ENCODE peak calls at places on chromosomes 12 and 14, in seven cellular contexts. One of them, this sample, is unnamed.
A peak's percentile ranks its signal among the peaks of the same experiment; 100 is the strongest.

GRCh38 chr12:106247731-106248176 is at the start of gene CKAP4:
- DNase-seq in HCT116: no peak
- DNase-seq in adipocyte: peak; percentile 93
- DNase-seq in T-helper 17 cell: peak; percentile 43
- DNase-seq in gastrocnemius medialis: peak; percentile 53
- DNase-seq in cardiac muscle cell: peak; percentile 92
- DNase-seq in CD8-positive, alpha-beta memory T cell: peak; percentile 52
- DNase-seq in this sample: peak; percentile 72

GRCh38 chr14:52314521-52315354 is 626 bp downstream of the PTGER2 start:
- DNase-seq in HCT116: no peak
- DNase-seq in adipocyte: peak; percentile 56
- DNase-seq in T-helper 17 cell: peak; percentile 11
- DNase-seq in gastrocnemius medialis: no peak
- DNase-seq in cardiac muscle cell: peak; percentile 31
- DNase-seq in CD8-positive, alpha-beta memory T cell: peak; percentile 8
- DNase-seq in this sample: peak; percentile 45

GRCh38 chr14:95318399-95318834 is 1.3 kb downstream of the CLMN start:
- DNase-seq in HCT116: no peak
- DNase-seq in adipocyte: no peak
- DNase-seq in T-helper 17 cell: no peak
- DNase-seq in gastrocnemius medialis: no peak
- DNase-seq in cardiac muscle cell: no peak
- DNase-seq in CD8-positive, alpha-beta memory T cell: no peak
- DNase-seq in this sample: peak; percentile 57

GRCh38 chr12:90028620-90029051 is 320.0 kb upstream of the ATP2B1 start:
- DNase-seq in HCT116: no peak
- DNase-seq in adipocyte: no peak
- DNase-seq in T-helper 17 cell: no peak
- DNase-seq in gastrocnemius medialis: no peak
- DNase-seq in cardiac muscle cell: no peak
- DNase-seq in CD8-positive, alpha-beta memory T cell: no peak
- DNase-seq in this sample: no peak

GRCh38 chr14:23572841-23573240 is 5.2 kb upstream of the AP1G2 start:
- DNase-seq in HCT116: no peak
- DNase-seq in adipocyte: no peak
- DNase-seq in T-helper 17 cell: no peak
- DNase-seq in gastrocnemius medialis: no peak
- DNase-seq in cardiac muscle cell: no peak
- DNase-seq in CD8-positive, alpha-beta memory T cell: no peak
- DNase-seq in this sample: peak; percentile 24

GRCh38 chr12:25248732-25249131 is 2.0 kb downstream of the KRAS start:
- DNase-seq in HCT116: no peak
- DNase-seq in adipocyte: no peak
- DNase-seq in T-helper 17 cell: no peak
- DNase-seq in gastrocnemius medialis: no peak
- DNase-seq in cardiac muscle cell: no peak
- DNase-seq in CD8-positive, alpha-beta memory T cell: no peak
- DNase-seq in this sample: no peak

GRCh38 chr14:73567951-73568885 is 795 bp upstream of the ACOT2 start:
- DNase-seq in HCT116: no peak
- DNase-seq in adipocyte: peak; percentile 36
- DNase-seq in T-helper 17 cell: no peak
- DNase-seq in gastrocnemius medialis: no peak
- DNase-seq in cardiac muscle cell: peak; percentile 0
- DNase-seq in CD8-positive, alpha-beta memory T cell: no peak
- DNase-seq in this sample: no peak

GRCh38 chr14:80930836-80931389 is 10.6 kb downstream of the CEP128 start:
- DNase-seq in HCT116: no peak
- DNase-seq in adipocyte: no peak
- DNase-seq in T-helper 17 cell: peak; percentile 15
- DNase-seq in gastrocnemius medialis: no peak
- DNase-seq in cardiac muscle cell: no peak
- DNase-seq in CD8-positive, alpha-beta memory T cell: no peak
- DNase-seq in this sample: no peak

GRCh38 chr14:33686218-33686617 is 264.7 kb downstream of the EGLN3 start:
- DNase-seq in HCT116: no peak
- DNase-seq in adipocyte: no peak
- DNase-seq in T-helper 17 cell: no peak
- DNase-seq in gastrocnemius medialis: no peak
- DNase-seq in cardiac muscle cell: no peak
- DNase-seq in CD8-positive, alpha-beta memory T cell: no peak
- DNase-seq in this sample: no peak

GRCh38 chr12:64042901-64043300 is 179.2 kb downstream of the KICS2 start:
- DNase-seq in HCT116: no peak
- DNase-seq in adipocyte: peak; percentile 90
- DNase-seq in T-helper 17 cell: no peak
- DNase-seq in gastrocnemius medialis: no peak
- DNase-seq in cardiac muscle cell: no peak
- DNase-seq in CD8-positive, alpha-beta memory T cell: no peak
- DNase-seq in this sample: no peak

GRCh38 chr12:19129121-19129485 is 430 bp upstream of the PLEKHA5 start:
- DNase-seq in HCT116: peak; percentile 10
- DNase-seq in adipocyte: no peak
- DNase-seq in T-helper 17 cell: no peak
- DNase-seq in gastrocnemius medialis: no peak
- DNase-seq in cardiac muscle cell: no peak
- DNase-seq in CD8-positive, alpha-beta memory T cell: no peak
- DNase-seq in this sample: no peak

GRCh38 chr14:92540472-92541048 is 27.0 kb downstream of the RIN3 start:
- DNase-seq in HCT116: peak; percentile 59
- DNase-seq in adipocyte: peak; percentile 99
- DNase-seq in T-helper 17 cell: no peak
- DNase-seq in gastrocnemius medialis: peak; percentile 73
- DNase-seq in cardiac muscle cell: no peak
- DNase-seq in CD8-positive, alpha-beta memory T cell: no peak
- DNase-seq in this sample: peak; percentile 92

GRCh38 chr12:98440165-98440581 is 75.2 kb upstream of the TMPO start:
- DNase-seq in HCT116: no peak
- DNase-seq in adipocyte: peak; percentile 96
- DNase-seq in T-helper 17 cell: no peak
- DNase-seq in gastrocnemius medialis: peak; percentile 26
- DNase-seq in cardiac muscle cell: no peak
- DNase-seq in CD8-positive, alpha-beta memory T cell: no peak
- DNase-seq in this sample: peak; percentile 42

GRCh38 chr14:28766505-28767238 is at the start of gene FOXG1:
- DNase-seq in HCT116: no peak
- DNase-seq in adipocyte: no peak
- DNase-seq in T-helper 17 cell: no peak
- DNase-seq in gastrocnemius medialis: no peak
- DNase-seq in cardiac muscle cell: peak; percentile 56
- DNase-seq in CD8-positive, alpha-beta memory T cell: no peak
- DNase-seq in this sample: no peak

GRCh38 chr14:50666772-50667490 is 1.2 kb downstream of the SAV1 start:
- DNase-seq in HCT116: no peak
- DNase-seq in adipocyte: peak; percentile 83
- DNase-seq in T-helper 17 cell: no peak
- DNase-seq in gastrocnemius medialis: peak; percentile 9
- DNase-seq in cardiac muscle cell: peak; percentile 59
- DNase-seq in CD8-positive, alpha-beta memory T cell: no peak
- DNase-seq in this sample: peak; percentile 45

GRCh38 chr14:99654235-99655000 is 9.5 kb downstream of the HHIPL1 start:
- DNase-seq in HCT116: no peak
- DNase-seq in adipocyte: peak; percentile 88
- DNase-seq in T-helper 17 cell: no peak
- DNase-seq in gastrocnemius medialis: no peak
- DNase-seq in cardiac muscle cell: no peak
- DNase-seq in CD8-positive, alpha-beta memory T cell: no peak
- DNase-seq in this sample: peak; percentile 44

GRCh38 chr14:85444685-85445084 is 85.3 kb upstream of the FLRT2 start:
- DNase-seq in HCT116: no peak
- DNase-seq in adipocyte: no peak
- DNase-seq in T-helper 17 cell: no peak
- DNase-seq in gastrocnemius medialis: no peak
- DNase-seq in cardiac muscle cell: peak; percentile 77
- DNase-seq in CD8-positive, alpha-beta memory T cell: no peak
- DNase-seq in this sample: no peak

GRCh38 chr12:80988986-80989385 is 51.3 kb upstream of the LIN7A start:
- DNase-seq in HCT116: no peak
- DNase-seq in adipocyte: no peak
- DNase-seq in T-helper 17 cell: no peak
- DNase-seq in gastrocnemius medialis: no peak
- DNase-seq in cardiac muscle cell: no peak
- DNase-seq in CD8-positive, alpha-beta memory T cell: no peak
- DNase-seq in this sample: no peak

GRCh38 chr12:75981773-75982564 is 49.6 kb downstream of the PHLDA1 start:
- DNase-seq in HCT116: peak; percentile 42
- DNase-seq in adipocyte: no peak
- DNase-seq in T-helper 17 cell: no peak
- DNase-seq in gastrocnemius medialis: no peak
- DNase-seq in cardiac muscle cell: no peak
- DNase-seq in CD8-positive, alpha-beta memory T cell: no peak
- DNase-seq in this sample: no peak

GRCh38 chr12:62606654-62607053 is 140.0 kb downstream of the MON2 start:
- DNase-seq in HCT116: no peak
- DNase-seq in adipocyte: no peak
- DNase-seq in T-helper 17 cell: no peak
- DNase-seq in gastrocnemius medialis: no peak
- DNase-seq in cardiac muscle cell: no peak
- DNase-seq in CD8-positive, alpha-beta memory T cell: no peak
- DNase-seq in this sample: no peak

GRCh38 chr12:79006306-79006705 is 141.7 kb downstream of the SYT1 start:
- DNase-seq in HCT116: peak; percentile 12
- DNase-seq in adipocyte: peak; percentile 39
- DNase-seq in T-helper 17 cell: no peak
- DNase-seq in gastrocnemius medialis: no peak
- DNase-seq in cardiac muscle cell: no peak
- DNase-seq in CD8-positive, alpha-beta memory T cell: no peak
- DNase-seq in this sample: no peak

GRCh38 chr14:89720076-89720687 is 234.3 kb downstream of the EFCAB11 start:
- DNase-seq in HCT116: no peak
- DNase-seq in adipocyte: no peak
- DNase-seq in T-helper 17 cell: no peak
- DNase-seq in gastrocnemius medialis: no peak
- DNase-seq in cardiac muscle cell: no peak
- DNase-seq in CD8-positive, alpha-beta memory T cell: peak; percentile 6
- DNase-seq in this sample: no peak

GRCh38 chr12:50089730-50090129 is 4.6 kb downstream of the SMARCD1 start:
- DNase-seq in HCT116: no peak
- DNase-seq in adipocyte: no peak
- DNase-seq in T-helper 17 cell: no peak
- DNase-seq in gastrocnemius medialis: no peak
- DNase-seq in cardiac muscle cell: no peak
- DNase-seq in CD8-positive, alpha-beta memory T cell: no peak
- DNase-seq in this sample: no peak

DNA sequence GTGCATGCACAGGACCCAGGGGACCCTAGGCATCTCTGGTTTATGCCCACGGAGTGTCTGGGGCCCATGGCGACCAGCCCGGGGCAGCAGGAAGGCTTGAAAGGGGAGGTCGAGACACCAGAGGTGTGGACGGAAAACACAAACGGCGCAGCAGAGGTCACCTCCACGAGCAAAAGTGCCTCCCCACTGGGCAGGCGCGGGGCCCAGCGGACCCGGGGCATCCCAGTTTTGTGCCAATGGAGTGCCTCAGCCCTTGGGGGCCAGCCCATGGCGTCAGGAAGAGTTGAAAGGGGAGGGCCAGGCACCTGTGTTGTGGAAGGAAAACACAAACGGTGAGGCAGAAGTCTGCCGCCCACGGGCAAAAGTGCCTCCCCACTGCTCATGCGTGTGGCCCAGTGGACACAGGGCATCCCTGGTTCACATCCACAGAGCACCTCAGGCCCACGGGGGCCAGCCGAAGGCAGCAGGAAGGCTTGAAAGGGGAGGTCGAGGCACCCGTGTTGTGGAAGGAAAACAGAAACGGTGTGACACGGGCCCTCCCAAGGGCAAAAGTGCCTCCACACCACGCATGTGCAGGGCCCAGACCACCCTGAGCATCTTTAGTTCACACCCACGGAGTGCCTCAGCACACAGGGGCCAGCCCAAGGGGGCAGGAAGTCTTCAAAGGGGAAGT is 378.8 kb downstream of the ALG10 start:
- DNase-seq in HCT116: no peak
- DNase-seq in adipocyte: no peak
- DNase-seq in T-helper 17 cell: no peak
- DNase-seq in gastrocnemius medialis: no peak
- DNase-seq in cardiac muscle cell: no peak
- DNase-seq in CD8-positive, alpha-beta memory T cell: no peak
- DNase-seq in this sample: peak; percentile 11
- H3K9me3 ChIP-seq in HCT116: no peaks in the 10 kb centered on the region
- H3K9me3 ChIP-seq in adipocyte: no peaks in the 10 kb centered on the region
- H3K9me3 ChIP-seq in T-helper 17 cell: peaks cover 4% of the 10 kb centered on the region
- H3K9me3 ChIP-seq in gastrocnemius medialis: no peaks in the 10 kb centered on the region
- H3K9me3 ChIP-seq in cardiac muscle cell: no peaks in the 10 kb centered on the region
- H3K9me3 ChIP-seq in CD8-positive, alpha-beta memory T cell: no peaks in the 10 kb centered on the region
- H3K9me3 ChIP-seq in this sample: no peaks in the 10 kb centered on the region

GRCh38 chr12:133145981-133146380 is 15.6 kb downstream of the ZNF10 start:
- DNase-seq in HCT116: no peak
- DNase-seq in adipocyte: no peak
- DNase-seq in T-helper 17 cell: no peak
- DNase-seq in gastrocnemius medialis: no peak
- DNase-seq in cardiac muscle cell: no peak
- DNase-seq in CD8-positive, alpha-beta memory T cell: no peak
- DNase-seq in this sample: no peak
- H3K9me3 ChIP-seq in HCT116: peaks cover 10% of the 10 kb centered on the region
- H3K9me3 ChIP-seq in adipocyte: peaks cover 99% of the 10 kb centered on the region
- H3K9me3 ChIP-seq in T-helper 17 cell: peaks cover 22% of the 10 kb centered on the region
- H3K9me3 ChIP-seq in gastrocnemius medialis: peaks cover 6% of the 10 kb centered on the region
- H3K9me3 ChIP-seq in cardiac muscle cell: peaks cover 3% of the 10 kb centered on the region
- H3K9me3 ChIP-seq in CD8-positive, alpha-beta memory T cell: peaks cover 27% of the 10 kb centered on the region
- H3K9me3 ChIP-seq in this sample: peaks cover 7% of the 10 kb centered on the region

GRCh38 chr12:34606749-34607519 is 584.6 kb downstream of the ALG10 start:
- DNase-seq in HCT116: no peak
- DNase-seq in adipocyte: no peak
- DNase-seq in T-helper 17 cell: no peak
- DNase-seq in gastrocnemius medialis: no peak
- DNase-seq in cardiac muscle cell: no peak
- DNase-seq in CD8-positive, alpha-beta memory T cell: no peak
- DNase-seq in this sample: no peak
- H3K9me3 ChIP-seq in HCT116: no peaks in the 10 kb centered on the region
- H3K9me3 ChIP-seq in adipocyte: no peaks in the 10 kb centered on the region
- H3K9me3 ChIP-seq in T-helper 17 cell: no peaks in the 10 kb centered on the region
- H3K9me3 ChIP-seq in gastrocnemius medialis: peaks cover 2% of the 10 kb centered on the region
- H3K9me3 ChIP-seq in cardiac muscle cell: no peaks in the 10 kb centered on the region
- H3K9me3 ChIP-seq in CD8-positive, alpha-beta memory T cell: no peaks in the 10 kb centered on the region
- H3K9me3 ChIP-seq in this sample: no peaks in the 10 kb centered on the region

GRCh38 chr12:132940071-132940719 is 15.9 kb downstream of the ZNF605 start:
- DNase-seq in HCT116: no peak
- DNase-seq in adipocyte: no peak
- DNase-seq in T-helper 17 cell: no peak
- DNase-seq in gastrocnemius medialis: no peak
- DNase-seq in cardiac muscle cell: no peak
- DNase-seq in CD8-positive, alpha-beta memory T cell: no peak
- DNase-seq in this sample: no peak

GRCh38 chr12:132946507-132946820 is 9.6 kb downstream of the ZNF605 start:
- DNase-seq in HCT116: no peak
- DNase-seq in adipocyte: no peak
- DNase-seq in T-helper 17 cell: no peak
- DNase-seq in gastrocnemius medialis: no peak
- DNase-seq in cardiac muscle cell: no peak
- DNase-seq in CD8-positive, alpha-beta memory T cell: no peak
- DNase-seq in this sample: no peak

GRCh38 chr12:132945806-132946506 is 10.2 kb downstream of the ZNF605 start:
- DNase-seq in HCT116: no peak
- DNase-seq in adipocyte: no peak
- DNase-seq in T-helper 17 cell: no peak
- DNase-seq in gastrocnemius medialis: no peak
- DNase-seq in cardiac muscle cell: no peak
- DNase-seq in CD8-positive, alpha-beta memory T cell: no peak
- DNase-seq in this sample: no peak

GRCh38 chr12:132941336-132941954 is 14.7 kb downstream of the ZNF605 start:
- DNase-seq in HCT116: no peak
- DNase-seq in adipocyte: no peak
- DNase-seq in T-helper 17 cell: no peak
- DNase-seq in gastrocnemius medialis: no peak
- DNase-seq in cardiac muscle cell: no peak
- DNase-seq in CD8-positive, alpha-beta memory T cell: no peak
- DNase-seq in this sample: no peak

GRCh38 chr12:132942611-132943010 is 13.5 kb downstream of the ZNF605 start:
- DNase-seq in HCT116: no peak
- DNase-seq in adipocyte: no peak
- DNase-seq in T-helper 17 cell: no peak
- DNase-seq in gastrocnemius medialis: no peak
- DNase-seq in cardiac muscle cell: no peak
- DNase-seq in CD8-positive, alpha-beta memory T cell: no peak
- DNase-seq in this sample: no peak
- H3K9me3 ChIP-seq in HCT116: no peaks in the 10 kb centered on the region
- H3K9me3 ChIP-seq in adipocyte: peaks cover 81% of the 10 kb centered on the region
- H3K9me3 ChIP-seq in T-helper 17 cell: peaks cover 9% of the 10 kb centered on the region
- H3K9me3 ChIP-seq in gastrocnemius medialis: peaks cover 33% of the 10 kb centered on the region
- H3K9me3 ChIP-seq in cardiac muscle cell: no peaks in the 10 kb centered on the region
- H3K9me3 ChIP-seq in CD8-positive, alpha-beta memory T cell: peaks cover 7% of the 10 kb centered on the region
- H3K9me3 ChIP-seq in this sample: no peaks in the 10 kb centered on the region

This sample was measured in colonic mucosa.